ENCODE peak calls at places on chromosomes 5 and 9, in four cellular contexts. W is A172, F is fibroblast of lung, V is neuronal stem cell. L is an unnamed sample.

GRCh38 chr5:115961413-115962238 is 649 bp upstream of the LVRN start:
- DNase-seq in V (no peak), F (no peak), W (no peak), L (no peak)

GRCh38 chr5:135867599-135867998 is 28.0 kb downstream of the IL9 start:
- DNase-seq in V (no peak), F (no peak), W (no peak), L (no peak)

GRCh38 chr5:172870807-172871431 is 36.9 kb downstream of the ERGIC1 start:
- DNase-seq in F (no peak), V (no peak), W (no peak), L (no peak)

GRCh38 chr9:82273121-82273520 is 284.5 kb downstream of the SPATA31D1 start:
- DNase-seq in W (peak), F (peak), V (no peak), L (peak)

GRCh38 chr9:136847827-136848392 is 1.3 kb upstream of the PHPT1 start:
- DNase-seq in F (peak), V (peak), W (no peak), L (peak)

GRCh38 chr9:133813749-133814585 is 75.8 kb upstream of the SARDH start:
- DNase-seq in W (no peak), F (peak), V (no peak), L (no peak)

GRCh38 chr9:98256632-98257218 is 1.3 kb upstream of the TBC1D2 start:
- DNase-seq in F (no peak), W (peak), V (no peak), L (no peak)

GRCh38 chr9:25677301-25678146 is 720 bp downstream of the TUSC1 start:
- DNase-seq in W (peak), V (peak), F (peak), L (peak)

GRCh38 chr5:138573949-138574670 is 1.1 kb downstream of the HSPA9 start:
- DNase-seq in W (peak), F (no peak), V (no peak), L (peak)

L was measured in HT1080.